ENCODE peak calls at places on chromosome X, in five cellular contexts. W is A549, Q is T-helper 2 cell, N is G401, Z is GM04504. T is an unnamed sample.

GRCh38 chrX:100368167-100368566 is 41.9 kb downstream of the PCDH19 start:
- DNase-seq in Q (peak), N (no peak), Z (no peak), W (peak), T (no peak)

GRCh38 chrX:267771-268261 is 13.4 kb upstream of the PLCXD1 start:
- DNase-seq in N (no peak), Z (no peak), Q (no peak), W (no peak), T (no peak)

GRCh38 chrX:131572372-131573014 is 28.6 kb downstream of the OR13H1 start:
- DNase-seq in N (no peak), W (peak), Q (no peak), Z (no peak), T (no peak)

GRCh38 chrX:10755477-10756334 is 135.3 kb upstream of the MID1 start:
- DNase-seq in W (peak), Q (no peak), N (no peak), Z (no peak), T (no peak)

GRCh38 chrX:41137589-41137988 is 52.3 kb downstream of the USP9X start:
- DNase-seq in Z (no peak), W (no peak), N (no peak), Q (no peak), T (no peak)

GRCh38 chrX:72088761-72089160 is 43.0 kb downstream of the RTL5 start:
- DNase-seq in N (no peak), Q (no peak), Z (no peak), W (no peak), T (no peak)

GRCh38 chrX:76893930-76894329 is 466.4 kb downstream of the MAGEE1 start:
- DNase-seq in W (peak), Q (peak), Z (no peak), N (no peak), T (no peak)

GRCh38 chrX:47217121-47217851 is 1.2 kb upstream of the CDK16 start:
- DNase-seq in W (no peak), Q (peak), N (no peak), Z (peak), T (no peak)

GRCh38 chrX:153434801-153435200 is 11.1 kb downstream of the TREX2 start:
- DNase-seq in Q (no peak), Z (no peak), N (no peak), W (no peak), T (no peak)

GRCh38 chrX:42248226-42248625 is 324.9 kb upstream of the CASK start:
- DNase-seq in Q (no peak), Z (no peak), N (no peak), W (peak), T (no peak)

GRCh38 chrX:107563851-107564250 is 64.5 kb upstream of the PRPS1 start:
- DNase-seq in Z (no peak), N (no peak), W (no peak), Q (no peak), T (no peak)

GRCh38 chrX:30702736-30703135 is 49.5 kb downstream of the GK start:
- DNase-seq in W (no peak), N (no peak), Z (peak), Q (no peak), T (no peak)

GRCh38 chrX:129678881-129679195 is 24.1 kb upstream of the APLN start:
- DNase-seq in N (no peak), Q (no peak), W (no peak), Z (no peak), T (no peak)

GRCh38 chrX:14922437-14922836 is 49.2 kb downstream of the MOSPD2 start:
- DNase-seq in W (no peak), Q (no peak), Z (peak), N (no peak), T (no peak)

GRCh38 chrX:74234829-74235228 is 69.2 kb upstream of the ZCCHC13 start:
- DNase-seq in N (no peak), Q (no peak), W (peak), Z (no peak), T (no peak)

GRCh38 chrX:136147320-136147901 is at the start of gene FHL1:
- DNase-seq in Q (peak), W (no peak), Z (no peak), N (peak), T (peak)

GRCh38 chrX:3549442-3549875 is 164.0 kb downstream of the PRKX start:
- DNase-seq in Q (no peak), Z (peak), W (peak), N (no peak), T (no peak)

GRCh38 chrX:70029790-70030189 is 19.9 kb downstream of the AWAT2 start:
- DNase-seq in N (no peak), Q (no peak), Z (no peak), W (no peak), T (no peak)

GRCh38 chrX:68828740-68829593 is at the start of gene EFNB1:
- DNase-seq in Q (peak), Z (peak), W (peak), N (peak), T (peak)

GRCh38 chrX:1384738-1385250 is 7.1 kb downstream of the SLC25A6 start:
- DNase-seq in Z (no peak), N (no peak), Q (no peak), W (no peak), T (no peak)

GRCh38 chrX:51608071-51608470 is 10.6 kb downstream of the CENPVL3 start:
- DNase-seq in Q (no peak), N (no peak), Z (no peak), W (no peak), T (no peak)